ENCODE peak calls at places on chromosome 5, in four cellular contexts. I is HepG2, P is GM12878, V is H1. H is an unnamed sample.

GRCh38 chr5:126857472-126858410 is 80.8 kb downstream of the LMNB1 start:
- DNase-seq in I (no peak), P (no peak), V (peak), H (no peak)

GRCh38 chr5:115136294-115136693 is 33.4 kb downstream of the TRIM36 start:
- DNase-seq in I (no peak), P (no peak), V (no peak), H (no peak)

GRCh38 chr5:77285442-77285841 is 75.0 kb downstream of the PDE8B start:
- DNase-seq in I (no peak), P (no peak), V (no peak), H (no peak)

GRCh38 chr5:168295574-168296201 is 4.2 kb downstream of the WWC1 start:
- DNase-seq in I (no peak), P (no peak), V (no peak), H (no peak)

GRCh38 chr5:154849791-154850201 is 607 bp downstream of the FAXDC2 start:
- DNase-seq in I (peak), P (no peak), V (no peak), H (no peak)

GRCh38 chr5:75306746-75307145 is 30.3 kb upstream of the HMGCR start:
- DNase-seq in I (no peak), P (no peak), V (no peak), H (no peak)

GRCh38 chr5:89313044-89313443 is 430.1 kb upstream of the MEF2C start:
- DNase-seq in I (no peak), P (no peak), V (no peak), H (no peak)

GRCh38 chr5:170444969-170445505 is 55.9 kb upstream of the KCNMB1 start:
- DNase-seq in I (no peak), P (no peak), V (no peak), H (no peak)

GRCh38 chr5:115389074-115389798 is 92.8 kb upstream of the CCDC112 start:
- DNase-seq in I (no peak), P (no peak), V (no peak), H (no peak)

GRCh38 chr5:170491479-170491878 is 12.3 kb upstream of the KCNIP1 start:
- DNase-seq in I (no peak), P (no peak), V (no peak), H (no peak)

GRCh38 chr5:4868140-4868735 is 271.9 kb upstream of the ADAMTS16 start:
- DNase-seq in I (peak), P (no peak), V (peak), H (peak)

GRCh38 chr5:1827410-1828397 is 26.5 kb downstream of the NDUFS6 start:
- DNase-seq in I (no peak), P (no peak), V (peak), H (peak)

GRCh38 chr5:143245929-143246561 is 157.4 kb downstream of the NR3C1 start:
- DNase-seq in I (peak), P (no peak), V (no peak), H (peak)

GRCh38 chr5:10635861-10636350 is 72.0 kb downstream of the ANKRD33B start:
- DNase-seq in I (no peak), P (no peak), V (no peak), H (no peak)

GRCh38 chr5:122704247-122705036 is 70.4 kb upstream of the SNX2 start:
- DNase-seq in I (peak), P (no peak), V (no peak), H (peak)

GRCh38 chr5:14739538-14739937 is 75.0 kb downstream of the OTULIN start:
- DNase-seq in I (no peak), P (no peak), V (no peak), H (no peak)

GRCh38 chr5:107499237-107499636 is 171.5 kb downstream of the EFNA5 start:
- DNase-seq in I (no peak), P (no peak), V (no peak), H (no peak)

GRCh38 chr5:30105186-30105585 is 1088.3 kb upstream of the CDH6 start:
- DNase-seq in I (no peak), P (no peak), V (no peak), H (no peak)

GRCh38 chr5:7015586-7016256 is 302.5 kb downstream of the TENT4A start:
- DNase-seq in I (no peak), P (no peak), V (peak), H (no peak)

GRCh38 chr5:76145945-76146344 is 62.8 kb downstream of the SV2C start:
- DNase-seq in I (peak), P (no peak), V (no peak), H (peak)

GRCh38 chr5:171308453-171309275 is at the start of gene TLX3:
- DNase-seq in I (no peak), P (no peak), V (peak), H (no peak)

GRCh38 chr5:134642931-134643530 is 5.6 kb upstream of the SEC24A start:
- DNase-seq in I (no peak), P (peak), V (no peak), H (no peak)

GRCh38 chr5:342501-343460 is 21.3 kb downstream of the AHRR start:
- DNase-seq in I (no peak), P (no peak), V (no peak), H (no peak)

GRCh38 chr5:57724836-57725235 is 242.2 kb upstream of the ACTBL2 start:
- DNase-seq in I (no peak), P (no peak), V (no peak), H (no peak)

GRCh38 chr5:162817381-162817780 is 620.0 kb upstream of the CCNG1 start:
- DNase-seq in I (no peak), P (no peak), V (no peak), H (no peak)

GRCh38 chr5:141664733-141665461 is 13.7 kb upstream of the FCHSD1 start:
- DNase-seq in I (peak), P (peak), V (peak), H (peak)
- TF ChIP-seq HDAC6 in I (no peak), P (no peak), V (no peak), H (no peak)

GRCh38 chr5:147809830-147810666 is 21.4 kb downstream of the SPINK1 start:
- DNase-seq in I (no peak), P (no peak), V (no peak), H (no peak)
- TF ChIP-seq CEBPB in I (no peak), P (no peak), V (no peak), H (no peak)

DNA sequence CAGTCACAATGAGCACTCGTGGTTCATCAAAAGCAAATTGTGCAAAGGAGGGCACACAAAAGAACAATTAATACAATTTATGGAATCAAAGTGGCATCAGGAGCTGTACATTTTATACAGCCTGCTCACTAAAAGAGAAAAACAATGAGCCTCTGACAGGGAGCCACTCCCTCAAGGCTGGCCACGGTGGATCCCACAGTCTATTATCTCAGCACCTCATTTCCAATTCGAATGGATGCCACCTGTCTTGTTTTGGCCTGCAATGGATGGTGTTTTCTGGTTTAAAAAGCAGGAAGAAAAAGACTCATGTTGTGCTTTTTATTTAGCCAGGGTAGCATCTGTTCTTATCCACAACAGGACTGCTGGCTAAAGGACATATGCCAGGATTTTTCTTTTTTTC is 354.7 kb downstream of the ENC1 start:
- DNase-seq in I (no peak), P (no peak), V (no peak), H (no peak)
- TF ChIP-seq HDAC6 in I (no peak), P (no peak), V (no peak), H (no peak)

GRCh38 chr5:67063055-67063454 is 133.5 kb downstream of the CD180 start:
- DNase-seq in I (no peak), P (no peak), V (no peak), H (no peak)

GRCh38 chr5:67063791-67064190 is 132.8 kb downstream of the CD180 start:
- DNase-seq in I (no peak), P (no peak), V (no peak), H (no peak)

GRCh38 chr5:67065697-67066096 is 130.9 kb downstream of the CD180 start:
- DNase-seq in I (no peak), P (no peak), V (no peak), H (no peak)

GRCh38 chr5:67066815-67067214 is 129.8 kb downstream of the CD180 start:
- DNase-seq in I (peak), P (no peak), V (no peak), H (no peak)

DNA sequence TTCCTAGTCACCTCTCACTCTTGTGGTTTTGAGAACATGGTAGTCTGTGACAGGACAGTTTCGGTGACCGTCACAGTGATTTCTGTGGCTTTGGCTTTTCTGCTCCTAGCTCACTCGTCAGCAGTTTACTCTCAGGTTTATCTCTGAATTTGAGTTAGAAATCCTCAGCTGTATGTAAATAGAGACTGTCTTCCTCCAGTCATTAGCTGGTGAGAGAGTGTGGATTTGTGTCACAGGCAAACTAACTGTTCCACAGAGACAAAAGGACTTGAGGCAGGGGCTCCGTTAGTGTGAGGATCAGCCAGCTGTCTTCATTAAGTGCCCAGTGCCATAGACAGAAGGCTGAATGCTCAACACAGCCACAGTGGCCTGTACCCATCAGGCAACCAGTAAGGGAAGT is 131.4 kb downstream of the CD180 start:
- DNase-seq in I (no peak), P (peak), V (no peak), H (no peak)
- TF ChIP-seq CEBPB in I (no peak), P (no peak), V (no peak), H (no peak)

GRCh38 chr5:59496524-59497134 is 396.9 kb downstream of the PDE4D start:
- DNase-seq in I (no peak), P (no peak), V (peak), H (peak)
- TF ChIP-seq HDAC6 in I (no peak), P (no peak), V (no peak), H (no peak)

DNA sequence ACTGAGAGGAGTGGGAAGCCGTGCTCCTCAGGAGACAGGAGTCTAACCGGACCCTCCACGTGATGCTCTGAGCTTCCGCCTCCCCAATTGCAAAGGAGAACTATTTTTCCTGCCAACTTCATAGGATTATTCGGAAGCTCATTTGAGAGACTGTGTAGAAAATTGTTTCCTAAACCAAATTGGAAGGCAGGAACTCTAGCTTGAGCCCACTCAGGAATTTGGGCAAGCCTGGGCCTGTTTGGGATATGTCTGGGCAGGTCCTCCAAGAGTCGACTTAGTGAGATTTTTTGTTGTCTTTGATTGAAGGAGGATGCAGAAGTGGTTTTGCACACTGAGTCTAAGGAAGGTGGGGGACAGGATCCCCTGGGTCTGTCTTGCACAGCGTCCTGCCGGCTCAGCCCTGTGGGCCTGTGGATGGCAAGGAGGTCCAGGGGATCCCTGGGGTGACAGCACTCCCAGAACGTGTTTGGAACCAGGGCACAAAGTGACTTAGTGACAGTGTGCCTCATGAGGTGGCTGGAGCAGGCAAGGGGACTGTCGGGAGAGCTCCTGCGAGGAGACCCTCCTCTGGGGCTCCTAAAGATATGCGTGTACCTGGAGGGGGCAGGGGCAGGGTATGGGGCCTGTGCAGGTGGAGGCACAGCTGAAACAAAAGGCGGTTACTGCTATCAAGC is 283.3 kb downstream of the NSG2 start:
- DNase-seq in I (no peak), P (no peak), V (no peak), H (no peak)
- TF ChIP-seq CEBPB in I (no peak), P (no peak), V (no peak), H (no peak)

DNA sequence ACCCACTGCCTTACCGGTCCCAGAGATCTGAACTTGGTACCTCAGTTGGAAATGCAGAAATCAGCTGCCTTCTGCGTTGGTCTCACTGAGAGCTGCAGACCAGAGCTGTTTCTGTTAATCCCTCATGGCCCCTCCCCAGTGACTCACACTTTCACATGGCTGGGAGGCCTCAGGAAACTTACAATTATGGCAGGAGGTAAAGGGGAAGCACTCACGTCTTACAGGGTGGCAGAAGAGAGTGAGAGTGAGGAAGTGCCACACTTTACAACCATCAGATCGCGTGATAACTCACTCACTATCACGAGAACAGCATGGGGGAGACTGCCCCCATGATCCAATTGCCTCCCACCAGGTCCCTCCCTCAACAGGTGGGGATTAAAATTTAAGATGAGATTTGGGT is 648.5 kb downstream of the MTRR start:
- DNase-seq in I (no peak), P (no peak), V (no peak), H (no peak)
- TF ChIP-seq HDAC6 in I (no peak), P (no peak), V (no peak), H (no peak)

DNA sequence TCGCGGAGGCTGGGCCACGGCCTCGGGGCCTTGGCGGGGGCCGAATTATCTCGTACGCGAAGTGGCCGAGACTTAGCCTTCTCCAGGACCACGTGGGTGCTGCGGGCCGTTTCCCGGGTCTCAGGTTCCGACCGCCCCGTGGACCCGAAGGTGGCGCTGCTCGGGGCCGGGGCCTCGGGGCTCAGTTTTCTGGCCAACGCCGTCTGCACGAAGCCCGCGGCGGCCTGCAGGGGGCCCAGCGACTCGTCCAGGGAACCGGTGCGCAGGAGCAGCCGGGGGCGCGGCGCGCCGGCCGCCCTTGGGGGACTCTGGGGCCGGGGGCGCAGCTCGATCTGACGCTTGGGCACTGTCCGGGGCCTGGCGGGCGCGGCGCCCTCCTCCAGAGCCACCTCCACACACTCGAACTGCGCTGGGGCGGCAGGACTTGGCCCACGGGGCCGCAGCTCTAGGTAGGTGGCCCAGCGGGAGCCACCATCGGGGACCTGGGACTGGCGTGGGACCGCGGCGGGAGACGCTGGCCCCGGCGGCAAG is 716 bp downstream of the PROB1 start:
- DNase-seq in I (no peak), P (no peak), V (peak), H (no peak)
- TF ChIP-seq CEBPB in I (no peak), P (no peak), V (no peak), H (no peak)

DNA sequence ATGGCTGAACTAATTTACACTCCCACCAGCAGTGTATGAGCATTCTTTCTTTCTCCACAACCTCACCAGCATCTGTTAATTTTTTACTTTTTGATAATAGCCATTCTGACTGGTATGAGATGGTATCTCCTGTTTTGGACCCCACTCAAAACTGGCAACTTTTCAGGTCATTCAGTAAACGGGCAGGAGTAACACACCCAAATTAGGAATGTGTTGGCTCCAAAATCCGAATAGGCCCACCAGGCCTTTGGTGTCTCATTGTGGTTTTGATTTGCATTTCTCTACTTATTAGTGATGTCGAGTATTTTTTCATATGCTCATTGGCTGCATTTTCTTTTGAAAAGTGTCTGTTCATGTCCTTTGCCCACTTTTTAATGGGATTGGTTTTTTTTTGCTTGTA is 517.1 kb downstream of the TMEM232 start:
- DNase-seq in I (no peak), P (no peak), V (no peak), H (no peak)
- TF ChIP-seq HDAC6 in I (no peak), P (no peak), V (no peak), H (no peak)

GRCh38 chr5:34626751-34627150 is 29.4 kb upstream of the RAI14 start:
- DNase-seq in I (no peak), P (no peak), V (no peak), H (no peak)

GRCh38 chr5:34627794-34628193 is 28.3 kb upstream of the RAI14 start:
- DNase-seq in I (no peak), P (no peak), V (no peak), H (no peak)

GRCh38 chr5:34625246-34625645 is 30.9 kb upstream of the RAI14 start:
- DNase-seq in I (no peak), P (no peak), V (no peak), H (no peak)

GRCh38 chr5:34624711-34625110 is 31.4 kb upstream of the RAI14 start:
- DNase-seq in I (no peak), P (no peak), V (no peak), H (no peak)

DNA sequence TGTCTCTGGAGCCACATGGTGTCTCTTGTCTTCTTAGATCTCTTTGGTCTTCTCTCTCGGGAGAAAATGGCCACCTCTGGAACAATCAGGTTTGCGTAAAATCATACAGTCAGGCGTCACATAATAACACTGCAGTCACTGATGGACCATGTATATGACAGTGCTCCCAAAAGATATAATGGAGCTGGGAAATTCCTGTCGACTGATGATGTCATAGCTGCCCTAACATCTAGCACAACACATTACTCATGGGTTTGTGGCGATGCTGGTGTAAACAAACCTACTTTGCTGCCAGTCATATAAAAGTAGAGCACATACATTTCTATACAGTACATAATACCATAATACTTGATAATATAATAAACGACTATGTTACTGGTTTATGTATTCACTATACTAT is 30.1 kb upstream of the RAI14 start:
- DNase-seq in I (no peak), P (no peak), V (no peak), H (no peak)
- TF ChIP-seq CEBPB in I (no peak), P (no peak), V (no peak), H (no peak)